ENCODE peak calls at places on chromosomes 7 and 10, in ten cellular contexts. C, A, B, N, W, X, Q, M, H and I are unnamed samples.

GRCh38 chr10:123093489-123093888 is 42.3 kb upstream of the HMX3 start:
- ATAC-seq in X (no peak), Q (no peak), W (no peak), C (no peak), M (no peak), N (no peak), H (no peak), A (no peak), B (no peak), I (no peak)

GRCh38 chr10:4546500-4546899 is 279.5 kb upstream of the AKR1E2 start:
- ATAC-seq in W (peak; percentile 80), M (no peak), B (no peak), C (no peak), Q (no peak), A (peak; percentile 46), X (no peak), H (no peak), N (no peak), I (no peak)

GRCh38 chr10:86861351-86861750 is 96.1 kb downstream of the MMRN2 start:
- ATAC-seq in N (no peak), X (no peak), C (no peak), H (no peak), M (no peak), B (no peak), Q (no peak), A (no peak), W (no peak), I (no peak)

GRCh38 chr10:17533731-17534130 is 79.3 kb upstream of the ST8SIA6 start:
- ATAC-seq in W (no peak), Q (no peak), A (no peak), C (no peak), B (no peak), M (no peak), H (no peak), X (no peak), N (no peak), I (no peak)

GRCh38 chr7:55073051-55073511 is 54.3 kb downstream of the EGFR start:
- ATAC-seq in C (no peak), Q (peak; percentile 19), M (peak; percentile 81), X (no peak), B (no peak), N (no peak), A (peak; percentile 15), W (peak; percentile 8), H (peak; percentile 25), I (no peak)

GRCh38 chr7:132480534-132480933 is 95.7 kb downstream of the PLXNA4 start:
- ATAC-seq in C (peak; percentile 92), W (no peak), M (no peak), Q (no peak), X (no peak), N (no peak), A (no peak), B (no peak), H (no peak), I (peak; percentile 78)

GRCh38 chr7:151806204-151806603 is 70.7 kb downstream of the PRKAG2 start:
- ATAC-seq in X (no peak), W (no peak), N (no peak), Q (peak; percentile 60), B (no peak), C (no peak), A (no peak), H (peak; percentile 38), M (no peak), I (no peak)

GRCh38 chr7:11726251-11727155 is 105.5 kb downstream of the THSD7A start:
- ATAC-seq in B (no peak), X (no peak), N (no peak), C (peak; percentile 84), A (no peak), H (no peak), M (peak; percentile 86), W (no peak), Q (no peak), I (no peak)

DNA sequence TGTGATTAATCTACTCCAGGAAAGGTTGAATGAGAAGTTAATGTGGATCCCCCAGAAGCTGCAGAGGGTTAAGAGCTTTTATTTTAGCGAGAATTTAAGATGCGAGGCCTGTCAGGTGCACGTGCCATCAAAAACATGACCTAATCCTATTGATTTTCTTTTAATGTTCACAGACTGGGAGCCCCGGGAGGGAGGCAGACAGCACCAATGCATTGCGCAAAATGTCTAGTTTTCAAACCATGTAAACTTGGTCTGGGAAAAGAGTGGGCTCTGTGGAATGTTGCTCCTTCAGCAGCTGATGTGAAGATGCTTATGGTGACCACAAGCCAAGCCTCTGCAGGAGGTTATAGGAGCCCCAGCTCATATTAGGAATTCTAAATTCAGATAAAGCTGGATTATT is 172.0 kb upstream of the ITGB1 start:
- ATAC-seq in B (no peak), Q (peak; percentile 22), W (no peak), N (no peak), X (no peak), C (no peak), A (no peak), H (no peak), M (no peak), I (no peak)
- H3K4me1 ChIP-seq in B (peaks cover 18% of the 10 kb centered on the region), Q (no peaks in the 10 kb centered on the region), W (peaks cover 30% of the 10 kb centered on the region), N (no peaks in the 10 kb centered on the region), X (peaks cover 44% of the 10 kb centered on the region), C (peaks cover 5% of the 10 kb centered on the region), A (peaks cover 10% of the 10 kb centered on the region), H (peaks cover 40% of the 10 kb centered on the region), M (no peaks in the 10 kb centered on the region), I (peaks cover 13% of the 10 kb centered on the region)

GRCh38 chr10:6045600-6046457 is 16.3 kb downstream of the IL2RA start:
- ATAC-seq in Q (no peak), W (no peak), H (no peak), B (no peak), M (no peak), N (no peak), A (no peak), C (no peak), X (no peak), I (no peak)

GRCh38 chr10:6048281-6049030 is 13.7 kb downstream of the IL2RA start:
- ATAC-seq in Q (no peak), A (no peak), X (no peak), N (no peak), M (no peak), C (no peak), B (no peak), H (no peak), W (no peak), I (no peak)

GRCh38 chr10:6047326-6047611 is 14.9 kb downstream of the IL2RA start:
- ATAC-seq in H (no peak), W (no peak), N (no peak), A (no peak), M (no peak), Q (no peak), C (no peak), X (no peak), B (no peak), I (no peak)

GRCh38 chr10:6047847-6048246 is 14.3 kb downstream of the IL2RA start:
- ATAC-seq in X (no peak), N (no peak), H (no peak), M (no peak), Q (no peak), C (no peak), B (no peak), A (no peak), W (no peak), I (no peak)

DNA sequence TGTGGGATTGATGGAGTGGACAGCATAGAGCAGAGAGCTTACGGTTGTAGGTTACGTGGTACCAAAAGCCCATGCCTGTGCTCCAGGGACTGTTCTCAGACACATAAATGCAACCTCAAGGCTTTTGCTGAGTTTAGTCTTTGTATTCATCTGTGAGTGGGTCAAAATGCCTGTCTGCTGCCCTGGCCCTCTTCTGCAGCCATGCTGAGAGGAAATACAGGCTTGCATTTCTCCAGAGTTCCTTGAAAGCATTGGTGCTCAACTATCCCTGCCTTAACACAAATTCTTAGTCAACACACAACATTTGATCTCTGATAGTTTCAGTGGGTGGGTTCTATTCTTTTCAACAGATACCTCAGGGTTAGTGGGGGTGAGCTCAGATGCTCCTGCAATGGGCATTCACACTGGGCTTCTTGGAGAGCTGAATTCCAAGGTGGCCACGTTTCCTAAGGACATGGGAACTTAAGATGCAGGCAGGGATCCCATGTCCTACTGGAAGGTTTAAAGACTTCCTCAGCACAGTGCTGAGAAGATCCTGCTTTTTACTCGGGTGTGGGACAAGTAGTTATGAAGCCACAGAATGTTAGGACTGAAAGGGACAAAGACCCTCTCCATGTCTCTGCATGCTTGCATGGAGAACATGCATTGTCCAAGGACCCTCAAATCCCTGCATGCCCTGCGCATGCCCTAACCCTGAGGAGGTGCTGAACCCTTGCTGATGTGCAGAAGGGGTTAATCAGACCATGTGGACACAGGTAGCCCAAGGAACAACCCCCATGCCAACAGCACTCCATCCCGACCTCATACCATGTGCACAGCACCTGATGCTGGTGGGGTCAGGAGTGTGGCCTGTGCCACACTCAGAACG is 15.5 kb downstream of the IL2RA start:
- ATAC-seq in A (no peak), Q (no peak), M (no peak), W (no peak), H (no peak), N (no peak), C (no peak), X (no peak), B (no peak), I (no peak)
- H3K4me1 ChIP-seq in A (no peaks in the 10 kb centered on the region), Q (no peaks in the 10 kb centered on the region), M (peaks cover 45% of the 10 kb centered on the region), W (no peaks in the 10 kb centered on the region), H (peaks cover 27% of the 10 kb centered on the region), N (peaks cover 3% of the 10 kb centered on the region), C (no peaks in the 10 kb centered on the region), X (peaks cover 49% of the 10 kb centered on the region), B (no peaks in the 10 kb centered on the region), I (no peaks in the 10 kb centered on the region)

DNA sequence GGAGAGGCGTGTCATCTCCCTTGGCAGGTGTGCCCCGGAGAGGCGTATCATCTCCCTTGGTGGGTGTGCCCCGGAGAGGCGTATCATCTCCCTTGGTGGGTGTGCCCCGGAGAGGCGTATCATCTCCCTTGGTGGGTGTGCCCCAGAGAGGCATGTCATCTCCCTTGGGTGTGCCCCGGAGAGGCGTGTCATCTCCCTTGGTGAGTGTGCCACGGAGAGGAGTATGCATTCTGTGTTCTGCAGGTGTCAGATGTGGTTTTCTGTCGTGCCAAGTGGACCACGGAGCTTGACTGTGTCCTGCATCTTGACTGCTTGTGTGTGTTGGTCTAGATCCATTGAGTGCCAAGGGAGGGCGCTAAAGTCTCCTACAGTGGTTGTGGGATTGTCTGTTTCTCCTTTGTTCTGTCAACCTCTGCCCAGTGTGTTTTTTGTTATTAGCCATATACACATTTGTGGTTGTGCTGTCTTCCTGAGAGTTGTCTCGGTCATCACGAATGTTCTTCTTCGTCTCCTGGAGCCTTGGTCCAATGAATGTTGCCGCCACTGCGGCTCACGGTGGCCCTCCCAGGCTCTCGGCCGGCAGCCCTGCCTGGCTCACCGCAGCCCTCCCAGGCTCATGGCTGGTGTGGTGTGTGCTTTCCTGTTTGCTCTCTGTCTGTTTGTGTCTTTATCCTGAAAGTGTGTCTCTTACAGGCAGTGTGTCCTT is 96.8 kb downstream of the INPP5A start:
- ATAC-seq in W (peak; percentile 44), B (peak; percentile 25), A (peak; percentile 83), X (peak; percentile 25), H (no peak), C (no peak), M (peak; percentile 47), N (peak; percentile 54), Q (no peak), I (no peak)
- H3K4me1 ChIP-seq in W (peaks cover 7% of the 10 kb centered on the region), B (no peaks in the 10 kb centered on the region), A (peaks cover 17% of the 10 kb centered on the region), X (peaks cover 4% of the 10 kb centered on the region), H (peaks cover 51% of the 10 kb centered on the region), C (peaks cover 25% of the 10 kb centered on the region), M (no peaks in the 10 kb centered on the region), N (peaks cover 3% of the 10 kb centered on the region), Q (peaks cover 11% of the 10 kb centered on the region), I (peaks cover 99% of the 10 kb centered on the region)

DNA sequence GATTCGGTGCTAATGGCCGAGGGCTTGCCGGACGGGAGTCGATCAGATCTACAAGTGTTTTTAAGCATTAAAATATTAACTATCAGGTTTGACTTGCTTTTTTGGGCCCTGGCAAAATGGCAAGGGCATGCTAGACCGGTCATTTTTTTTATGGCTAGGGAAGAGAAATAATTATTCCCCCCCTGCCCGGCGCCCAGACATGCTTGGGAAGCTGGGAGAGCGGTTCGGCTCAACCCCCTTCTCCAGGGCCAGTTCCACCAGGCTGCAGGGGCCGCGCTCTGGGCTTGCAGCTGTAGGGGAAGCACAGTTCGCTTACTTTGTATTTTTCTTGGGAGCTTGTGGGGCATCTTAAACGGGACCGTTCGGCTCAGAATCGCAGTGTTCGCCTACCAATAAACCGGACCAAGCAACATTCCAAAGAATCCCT is 3.0 kb downstream of the TCF7L2 start:
- ATAC-seq in W (no peak), A (no peak), Q (no peak), M (no peak), N (no peak), X (no peak), C (no peak), H (no peak), B (no peak), I (no peak)
- H3K4me1 ChIP-seq in W (peaks cover 40% of the 10 kb centered on the region), A (peaks cover 37% of the 10 kb centered on the region), Q (peaks cover 34% of the 10 kb centered on the region), M (no peaks in the 10 kb centered on the region), N (peaks cover 10% of the 10 kb centered on the region), X (peaks cover 10% of the 10 kb centered on the region), C (peaks cover under 1% of the 10 kb centered on the region), H (peaks cover 59% of the 10 kb centered on the region), B (peaks cover 60% of the 10 kb centered on the region), I (peaks cover 11% of the 10 kb centered on the region)